ENCODE peak calls at places on chromosome 7, in ten cellular contexts. Q is HepG2, K is tibial artery, V is RWPE2, J is PC-9, G is cardiac muscle cell, R is esophagus muscularis mucosa, H is left ventricle myocardium inferior, B is neural progenitor cell, D is uterus. S is an unnamed sample. For H3K4me1 and H3K27me3, the result is how much of the 10 kb centered on the place peaks cover.

GRCh38 chr7:132511921-132512320 is 64.3 kb downstream of the PLXNA4 start:
- DNase-seq in Q (no peak), K (no peak), V (no peak), J (no peak), G (no peak), R (no peak), H (no peak), B (no peak), D (no peak), S (no peak)

GRCh38 chr7:112103246-112103645 is 103.0 kb downstream of the DOCK4 start:
- DNase-seq in Q (no peak), K (no peak), V (no peak), J (no peak), G (peak), R (no peak), H (no peak), B (no peak), D (no peak), S (no peak)

GRCh38 chr7:41875513-41875912 is 172.6 kb upstream of the INHBA start:
- DNase-seq in Q (no peak), K (no peak), V (no peak), J (no peak), G (no peak), R (no peak), H (no peak), B (no peak), D (no peak), S (no peak)

GRCh38 chr7:90119178-90119971 is 34.9 kb upstream of the STEAP1 start:
- DNase-seq in Q (no peak), K (no peak), V (no peak), J (peak), G (peak), R (no peak), H (peak), B (peak), D (peak), S (peak)

GRCh38 chr7:133274265-133274664 is 21.4 kb downstream of the EXOC4 start:
- DNase-seq in Q (no peak), K (no peak), V (no peak), J (no peak), G (no peak), R (no peak), H (no peak), B (no peak), D (no peak), S (no peak)

GRCh38 chr7:2687338-2687869 is 598 bp upstream of the AMZ1 start:
- DNase-seq in Q (no peak), K (no peak), V (no peak), J (no peak), G (peak), R (no peak), H (no peak), B (no peak), D (no peak), S (no peak)

GRCh38 chr7:92722541-92722940 is 113.8 kb downstream of the CDK6 start:
- DNase-seq in Q (no peak), K (no peak), V (no peak), J (no peak), G (no peak), R (no peak), H (no peak), B (no peak), D (no peak), S (no peak)

GRCh38 chr7:34108150-34108549 is 202.8 kb downstream of the BMPER start:
- DNase-seq in Q (no peak), K (peak), V (no peak), J (no peak), G (peak), R (peak), H (no peak), B (no peak), D (no peak), S (no peak)

GRCh38 chr7:16921644-16922257 is 40.0 kb upstream of the AGR3 start:
- DNase-seq in Q (no peak), K (no peak), V (no peak), J (peak), G (no peak), R (no peak), H (no peak), B (peak), D (no peak), S (no peak)

GRCh38 chr7:134787064-134787463 is 7.6 kb downstream of the CALD1 start:
- DNase-seq in Q (no peak), K (no peak), V (no peak), J (no peak), G (peak), R (no peak), H (no peak), B (no peak), D (no peak), S (no peak)

GRCh38 chr7:29811597-29811996 is 5.3 kb downstream of the WIPF3 start:
- DNase-seq in Q (no peak), K (no peak), V (no peak), J (no peak), G (no peak), R (peak), H (no peak), B (peak), D (no peak), S (no peak)

GRCh38 chr7:18570890-18571478 is 75.4 kb downstream of the HDAC9 start:
- DNase-seq in Q (peak), K (no peak), V (no peak), J (no peak), G (peak), R (no peak), H (no peak), B (peak), D (no peak), S (no peak)

GRCh38 chr7:132350741-132351140 is 225.5 kb downstream of the PLXNA4 start:
- DNase-seq in Q (no peak), K (no peak), V (no peak), J (no peak), G (no peak), R (no peak), H (no peak), B (no peak), D (no peak), S (no peak)

GRCh38 chr7:130560972-130561371 is 69.1 kb downstream of the MEST start:
- DNase-seq in Q (peak), K (no peak), V (no peak), J (peak), G (peak), R (no peak), H (no peak), B (no peak), D (no peak), S (no peak)

GRCh38 chr7:94561841-94562514 is 52.4 kb downstream of the CASD1 start:
- DNase-seq in Q (peak), K (no peak), V (no peak), J (peak), G (peak), R (no peak), H (no peak), B (no peak), D (no peak), S (no peak)

GRCh38 chr7:141042222-141043193 is 27.8 kb upstream of the MRPS33 start:
- DNase-seq in Q (peak), K (no peak), V (no peak), J (no peak), G (no peak), R (no peak), H (no peak), B (no peak), D (no peak), S (no peak)

GRCh38 chr7:132607656-132608055 is 31.4 kb upstream of the PLXNA4 start:
- DNase-seq in Q (no peak), K (no peak), V (no peak), J (no peak), G (no peak), R (no peak), H (no peak), B (no peak), D (no peak), S (no peak)

GRCh38 chr7:115019882-115020605 is 98.2 kb downstream of the MDFIC start:
- DNase-seq in Q (no peak), K (no peak), V (no peak), J (no peak), G (no peak), R (no peak), H (no peak), B (no peak), D (no peak), S (no peak)

GRCh38 chr7:94655562-94655883 is 410 bp downstream of the SGCE start:
- DNase-seq in Q (no peak), K (no peak), V (no peak), J (no peak), G (peak), R (no peak), H (no peak), B (peak), D (peak), S (no peak)

GRCh38 chr7:26910221-26910620 is 45.8 kb upstream of the SKAP2 start:
- DNase-seq in Q (peak), K (no peak), V (no peak), J (peak), G (peak), R (no peak), H (no peak), B (no peak), D (no peak), S (peak)

GRCh38 chr7:122885583-122886356 is 490 bp downstream of the CADPS2 start:
- DNase-seq in Q (peak), K (peak), V (no peak), J (peak), G (peak), R (no peak), H (peak), B (peak), D (peak), S (peak)

GRCh38 chr7:128672927-128673517 is 930 bp downstream of the GARIN1A start:
- DNase-seq in Q (no peak), K (no peak), V (no peak), J (no peak), G (peak), R (no peak), H (no peak), B (peak), D (no peak), S (no peak)

GRCh38 chr7:17108049-17108584 is 190.3 kb upstream of the AHR start:
- DNase-seq in Q (no peak), K (no peak), V (no peak), J (no peak), G (no peak), R (no peak), H (no peak), B (no peak), D (no peak), S (no peak)

GRCh38 chr7:132121987-132122386 is 454.3 kb downstream of the PLXNA4 start:
- DNase-seq in Q (no peak), K (no peak), V (no peak), J (no peak), G (no peak), R (no peak), H (no peak), B (no peak), D (no peak), S (no peak)

DNA sequence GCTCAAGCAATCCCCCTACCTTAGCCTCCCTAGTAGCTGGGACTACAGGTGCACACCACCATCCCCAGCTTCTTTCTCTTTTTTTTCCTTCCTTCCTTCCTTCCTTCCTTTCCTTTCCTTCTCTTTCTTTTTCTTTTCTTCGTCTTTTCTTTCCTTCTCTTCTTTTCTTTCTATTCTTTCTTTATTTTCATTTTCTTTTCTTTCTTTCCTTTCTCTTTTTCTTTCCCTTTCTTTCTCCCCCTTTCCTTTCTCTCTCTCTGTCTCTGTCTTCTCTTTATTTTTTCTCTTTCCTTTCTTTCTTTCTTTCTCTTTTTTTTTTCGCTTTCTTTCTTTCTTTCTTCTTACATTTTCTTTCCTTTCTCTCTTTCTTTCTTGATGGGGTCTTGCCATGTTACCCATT is 621.3 kb downstream of the GALNT17 start:
- DNase-seq in Q (no peak), K (no peak), V (no peak), J (no peak), G (no peak), R (no peak), H (no peak), B (no peak), D (no peak), S (no peak)
- TF ChIP-seq CTCF in Q (no peak), K (no peak), V (no peak), J (no peak), G (no peak), R (no peak), H (no peak), B (no peak), D (no peak), S (no peak)

DNA sequence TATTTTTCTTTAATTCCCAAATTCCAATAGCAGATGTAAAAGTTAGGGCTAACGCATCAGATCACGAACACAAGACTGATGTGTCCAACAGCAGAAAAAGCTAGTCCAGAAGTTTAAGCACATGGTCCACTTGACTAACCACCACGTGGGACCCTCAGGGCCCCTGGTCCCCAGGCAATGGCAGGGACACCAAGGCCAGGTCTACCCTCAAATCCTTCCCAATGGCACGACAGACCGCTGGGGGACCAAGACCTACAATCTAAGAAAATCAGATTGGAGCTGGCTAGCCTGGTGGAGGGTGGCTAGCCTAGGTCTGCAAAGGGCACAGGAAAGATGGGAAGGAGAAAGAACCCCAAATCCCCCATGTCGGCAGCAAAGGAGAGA is 1.5 kb downstream of the GIGYF1 start:
- DNase-seq in Q (no peak), K (no peak), V (no peak), J (no peak), G (no peak), R (no peak), H (no peak), B (no peak), D (no peak), S (no peak)
- H3K4me1 ChIP-seq in Q (under half), K (half or more), V (under half), J (under half), G (under half), R (half or more), H (half or more), B (under half), D (under half), S (under half)

DNA sequence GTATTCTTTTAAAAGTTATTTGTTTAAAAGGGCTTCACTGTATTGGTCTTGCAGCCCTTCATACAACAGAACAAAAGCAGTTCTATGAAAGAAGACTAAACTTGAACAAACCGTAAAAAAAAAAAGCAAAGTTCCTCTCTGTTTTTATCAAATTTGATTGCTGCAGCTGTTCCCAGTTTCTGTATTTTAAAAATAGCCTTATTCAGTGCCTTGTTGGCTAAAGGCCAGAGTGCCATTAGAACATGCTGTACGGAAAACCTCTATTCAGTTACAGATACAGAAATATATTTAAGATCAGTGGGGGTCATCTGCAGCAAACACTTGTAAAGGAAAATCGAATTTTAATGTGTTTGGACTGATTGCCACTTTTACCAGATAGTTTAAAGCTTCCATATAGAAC is 207.8 kb upstream of the ETV1 start:
- DNase-seq in Q (no peak), K (no peak), V (no peak), J (no peak), G (peak), R (no peak), H (no peak), B (no peak), D (no peak), S (no peak)
- H3K27me3 ChIP-seq in Q (under half), K (under half), V (under half), J (under half), G (under half), R (under half), H (under half), B (under half), D (under half), S (under half)

DNA sequence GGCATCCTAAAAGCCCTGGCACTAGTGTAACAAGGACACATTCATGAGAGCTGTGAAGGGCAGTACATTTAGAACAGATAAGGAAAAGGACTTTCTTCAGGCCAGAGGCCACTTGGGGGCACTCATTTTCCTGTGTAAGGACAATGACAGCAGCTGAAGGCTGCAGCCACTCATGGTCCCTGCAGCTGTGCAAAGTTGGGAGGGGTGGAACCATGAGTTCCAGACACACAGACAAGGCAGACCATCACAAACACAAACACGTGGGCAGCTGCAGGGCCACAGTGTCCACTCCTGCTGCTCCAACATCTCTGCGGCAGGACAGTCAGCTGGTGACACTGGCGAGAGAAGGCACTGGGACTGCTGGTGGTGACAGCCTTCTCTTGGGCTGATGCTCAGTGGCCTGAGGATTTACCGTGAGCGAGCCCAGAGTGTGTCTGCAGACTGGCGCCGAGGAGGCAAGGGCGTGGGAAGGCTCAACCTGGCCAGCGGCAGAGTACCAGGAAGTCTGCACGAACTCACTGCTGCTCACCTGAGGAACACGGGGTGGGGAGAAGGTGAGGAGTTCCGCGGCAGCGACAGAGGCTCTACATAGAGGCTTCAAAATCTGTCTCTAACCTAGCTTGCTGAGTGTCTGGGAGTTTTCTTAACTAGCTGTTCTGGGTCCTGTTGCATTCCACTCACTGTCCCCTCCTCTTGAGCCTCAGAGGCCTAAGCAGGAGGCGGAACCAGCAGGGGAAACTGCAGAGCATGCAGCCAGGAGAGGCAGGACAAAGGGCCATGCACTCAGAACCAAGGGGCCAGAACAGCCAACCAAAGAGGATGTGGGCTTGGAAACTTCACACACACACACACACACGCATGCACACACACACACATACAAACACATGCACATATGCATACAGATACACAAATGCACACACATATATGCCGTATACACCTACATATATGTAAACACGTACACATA is 76.5 kb upstream of the DDC start:
- DNase-seq in Q (peak), K (no peak), V (no peak), J (no peak), G (no peak), R (no peak), H (no peak), B (peak), D (no peak), S (no peak)
- TF ChIP-seq CTCF in Q (peak), K (no peak), V (no peak), J (no peak), G (no peak), R (peak), H (peak), B (peak), D (no peak), S (no peak)

GRCh38 chr7:22563621-22564241 is 63.7 kb upstream of the STEAP1B start:
- DNase-seq in Q (no peak), K (no peak), V (no peak), J (peak), G (no peak), R (peak), H (no peak), B (peak), D (no peak), S (no peak)

GRCh38 chr7:22561895-22562593 is 62.1 kb upstream of the STEAP1B start:
- DNase-seq in Q (no peak), K (no peak), V (no peak), J (peak), G (peak), R (peak), H (no peak), B (no peak), D (no peak), S (no peak)

GRCh38 chr7:22564511-22565045 is 64.6 kb upstream of the STEAP1B start:
- DNase-seq in Q (no peak), K (no peak), V (no peak), J (no peak), G (peak), R (no peak), H (peak), B (no peak), D (no peak), S (no peak)

GRCh38 chr7:22561356-22561755 is 61.4 kb upstream of the STEAP1B start:
- DNase-seq in Q (peak), K (peak), V (peak), J (peak), G (peak), R (peak), H (peak), B (peak), D (peak), S (no peak)

GRCh38 chr7:22563115-22563514 is 63.1 kb upstream of the STEAP1B start:
- DNase-seq in Q (no peak), K (no peak), V (no peak), J (no peak), G (no peak), R (peak), H (no peak), B (peak), D (no peak), S (no peak)
- H3K4me1 ChIP-seq in Q (under half), K (under half), V (half or more), J (half or more), G (under half), R (half or more), H (half or more), B (under half), D (under half), S (under half)

GRCh38 chr7:105213619-105214018 is 175.1 kb downstream of the SRPK2 start:
- DNase-seq in Q (no peak), K (no peak), V (no peak), J (no peak), G (no peak), R (no peak), H (no peak), B (no peak), D (no peak), S (no peak)

GRCh38 chr7:105209433-105209832 is 179.3 kb downstream of the SRPK2 start:
- DNase-seq in Q (no peak), K (no peak), V (no peak), J (no peak), G (no peak), R (no peak), H (no peak), B (no peak), D (no peak), S (no peak)

GRCh38 chr7:105209870-105210269 is 178.9 kb downstream of the SRPK2 start:
- DNase-seq in Q (no peak), K (no peak), V (no peak), J (no peak), G (no peak), R (no peak), H (no peak), B (no peak), D (no peak), S (no peak)

GRCh38 chr7:105212236-105212635 is 176.5 kb downstream of the SRPK2 start:
- DNase-seq in Q (no peak), K (no peak), V (no peak), J (no peak), G (no peak), R (no peak), H (no peak), B (no peak), D (no peak), S (no peak)

DNA sequence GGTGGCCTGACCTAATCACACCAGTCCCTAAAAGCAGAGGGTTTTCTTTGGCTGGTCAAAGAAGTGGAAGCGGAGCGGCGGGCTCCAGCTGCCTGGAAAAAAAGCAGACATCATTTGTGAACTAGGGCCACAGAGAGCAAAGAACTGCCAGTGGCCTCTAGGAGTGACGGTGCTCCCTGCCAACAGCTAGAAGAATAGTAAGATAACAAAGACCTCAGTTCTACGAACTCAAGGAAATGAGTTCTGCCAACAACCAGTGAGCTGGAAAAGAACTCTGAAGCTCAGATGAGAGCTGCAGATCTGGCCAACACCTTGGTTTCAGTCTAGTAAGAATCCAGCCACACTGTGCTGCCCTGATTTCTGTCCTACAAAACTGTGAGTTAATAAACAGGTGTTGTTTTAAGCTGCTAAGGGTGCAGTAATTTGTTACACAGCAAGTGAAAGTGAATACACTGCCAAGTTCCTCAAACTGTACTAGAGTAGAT is 178.0 kb downstream of the SRPK2 start:
- DNase-seq in Q (no peak), K (no peak), V (no peak), J (no peak), G (peak), R (no peak), H (peak), B (peak), D (no peak), S (no peak)
- H3K27me3 ChIP-seq in Q (under half), K (under half), V (under half), J (under half), G (under half), R (under half), H (under half), B (under half), D (under half), S (under half)

S was measured in Peyer's patch.